ENCODE peak calls at places on chromosomes 13 and 19, in nine cellular contexts. One of them, this sample, is unnamed.

GRCh38 chr13:55214851-55215345 is 1925.8 kb upstream of the PRR20A start:
- DNase-seq in uterus: no peak
- DNase-seq in CD4-positive, alpha-beta T cell: no peak
- DNase-seq in colonic mucosa: no peak
- DNase-seq in kidney epithelial cell: no peak
- DNase-seq in neural crest cell: no peak
- DNase-seq in suprapubic skin: no peak
- DNase-seq in fibroblast of lung: no peak
- DNase-seq in AG04449: no peak
- DNase-seq in this sample: no peak

GRCh38 chr19:2171349-2172145 is 7.8 kb downstream of the DOT1L start:
- DNase-seq in uterus: no peak
- DNase-seq in CD4-positive, alpha-beta T cell: peak
- DNase-seq in colonic mucosa: no peak
- DNase-seq in kidney epithelial cell: no peak
- DNase-seq in neural crest cell: no peak
- DNase-seq in suprapubic skin: no peak
- DNase-seq in fibroblast of lung: peak
- DNase-seq in AG04449: no peak
- DNase-seq in this sample: no peak

GRCh38 chr13:105048685-105049084 is 1486.8 kb downstream of the EFNB2 start:
- DNase-seq in uterus: no peak
- DNase-seq in CD4-positive, alpha-beta T cell: no peak
- DNase-seq in colonic mucosa: no peak
- DNase-seq in kidney epithelial cell: no peak
- DNase-seq in neural crest cell: no peak
- DNase-seq in suprapubic skin: no peak
- DNase-seq in fibroblast of lung: no peak
- DNase-seq in AG04449: no peak
- DNase-seq in this sample: no peak

GRCh38 chr19:7860166-7860901 is 13.9 kb downstream of the PRR36 start:
- DNase-seq in uterus: no peak
- DNase-seq in CD4-positive, alpha-beta T cell: no peak
- DNase-seq in colonic mucosa: no peak
- DNase-seq in kidney epithelial cell: no peak
- DNase-seq in neural crest cell: no peak
- DNase-seq in suprapubic skin: no peak
- DNase-seq in fibroblast of lung: no peak
- DNase-seq in AG04449: no peak
- DNase-seq in this sample: no peak

GRCh38 chr13:47845981-47846380 is 155.1 kb downstream of the SUCLA2 start:
- DNase-seq in uterus: no peak
- DNase-seq in CD4-positive, alpha-beta T cell: no peak
- DNase-seq in colonic mucosa: no peak
- DNase-seq in kidney epithelial cell: no peak
- DNase-seq in neural crest cell: no peak
- DNase-seq in suprapubic skin: no peak
- DNase-seq in fibroblast of lung: no peak
- DNase-seq in AG04449: no peak
- DNase-seq in this sample: no peak

GRCh38 chr19:31274266-31274963 is 74.8 kb downstream of the TSHZ3 start:
- DNase-seq in uterus: no peak
- DNase-seq in CD4-positive, alpha-beta T cell: no peak
- DNase-seq in colonic mucosa: no peak
- DNase-seq in kidney epithelial cell: no peak
- DNase-seq in neural crest cell: no peak
- DNase-seq in suprapubic skin: no peak
- DNase-seq in fibroblast of lung: no peak
- DNase-seq in AG04449: no peak
- DNase-seq in this sample: no peak

GRCh38 chr19:6271251-6271650 is 8.5 kb downstream of the MLLT1 start:
- DNase-seq in uterus: no peak
- DNase-seq in CD4-positive, alpha-beta T cell: no peak
- DNase-seq in colonic mucosa: no peak
- DNase-seq in kidney epithelial cell: no peak
- DNase-seq in neural crest cell: no peak
- DNase-seq in suprapubic skin: no peak
- DNase-seq in fibroblast of lung: peak
- DNase-seq in AG04449: no peak
- DNase-seq in this sample: no peak

GRCh38 chr19:29564574-29565005 is 38.8 kb downstream of the VSTM2B start:
- DNase-seq in uterus: no peak
- DNase-seq in CD4-positive, alpha-beta T cell: no peak
- DNase-seq in colonic mucosa: no peak
- DNase-seq in kidney epithelial cell: no peak
- DNase-seq in neural crest cell: no peak
- DNase-seq in suprapubic skin: peak
- DNase-seq in fibroblast of lung: no peak
- DNase-seq in AG04449: no peak
- DNase-seq in this sample: no peak

GRCh38 chr19:8697671-8698432 is 743 bp downstream of the ACTL9 start:
- DNase-seq in uterus: no peak
- DNase-seq in CD4-positive, alpha-beta T cell: no peak
- DNase-seq in colonic mucosa: no peak
- DNase-seq in kidney epithelial cell: no peak
- DNase-seq in neural crest cell: peak
- DNase-seq in suprapubic skin: no peak
- DNase-seq in fibroblast of lung: no peak
- DNase-seq in AG04449: no peak
- DNase-seq in this sample: no peak

GRCh38 chr13:75135325-75135825 is 346.6 kb downstream of the TBC1D4 start:
- DNase-seq in uterus: no peak
- DNase-seq in CD4-positive, alpha-beta T cell: no peak
- DNase-seq in colonic mucosa: no peak
- DNase-seq in kidney epithelial cell: peak
- DNase-seq in neural crest cell: no peak
- DNase-seq in suprapubic skin: no peak
- DNase-seq in fibroblast of lung: peak
- DNase-seq in AG04449: peak
- DNase-seq in this sample: no peak

GRCh38 chr13:90201676-90202425 is 1145.6 kb upstream of the MIR17HG start:
- DNase-seq in uterus: no peak
- DNase-seq in CD4-positive, alpha-beta T cell: no peak
- DNase-seq in colonic mucosa: no peak
- DNase-seq in kidney epithelial cell: no peak
- DNase-seq in neural crest cell: no peak
- DNase-seq in suprapubic skin: no peak
- DNase-seq in fibroblast of lung: no peak
- DNase-seq in AG04449: no peak
- DNase-seq in this sample: no peak

GRCh38 chr19:1237027-1237659 is 662 bp downstream of the CBARP start:
- DNase-seq in uterus: no peak
- DNase-seq in CD4-positive, alpha-beta T cell: no peak
- DNase-seq in colonic mucosa: peak
- DNase-seq in kidney epithelial cell: no peak
- DNase-seq in neural crest cell: no peak
- DNase-seq in suprapubic skin: no peak
- DNase-seq in fibroblast of lung: no peak
- DNase-seq in AG04449: no peak
- DNase-seq in this sample: no peak

GRCh38 chr13:107734891-107735620 is 480.3 kb downstream of the LIG4 start:
- DNase-seq in uterus: no peak
- DNase-seq in CD4-positive, alpha-beta T cell: no peak
- DNase-seq in colonic mucosa: no peak
- DNase-seq in kidney epithelial cell: no peak
- DNase-seq in neural crest cell: no peak
- DNase-seq in suprapubic skin: no peak
- DNase-seq in fibroblast of lung: peak
- DNase-seq in AG04449: no peak
- DNase-seq in this sample: no peak

GRCh38 chr19:57850553-57851017 is 926 bp downstream of the ZNF587 start:
- DNase-seq in uterus: no peak
- DNase-seq in CD4-positive, alpha-beta T cell: no peak
- DNase-seq in colonic mucosa: peak
- DNase-seq in kidney epithelial cell: peak
- DNase-seq in neural crest cell: no peak
- DNase-seq in suprapubic skin: no peak
- DNase-seq in fibroblast of lung: peak
- DNase-seq in AG04449: no peak
- DNase-seq in this sample: no peak

GRCh38 chr19:55482967-55483671 is 1.9 kb upstream of the NAT14 start:
- DNase-seq in uterus: no peak
- DNase-seq in CD4-positive, alpha-beta T cell: no peak
- DNase-seq in colonic mucosa: no peak
- DNase-seq in kidney epithelial cell: no peak
- DNase-seq in neural crest cell: no peak
- DNase-seq in suprapubic skin: no peak
- DNase-seq in fibroblast of lung: no peak
- DNase-seq in AG04449: no peak
- DNase-seq in this sample: no peak

GRCh38 chr13:110108348-110109139 is 198.4 kb downstream of the COL4A1 start:
- DNase-seq in uterus: peak
- DNase-seq in CD4-positive, alpha-beta T cell: no peak
- DNase-seq in colonic mucosa: peak
- DNase-seq in kidney epithelial cell: peak
- DNase-seq in neural crest cell: peak
- DNase-seq in suprapubic skin: peak
- DNase-seq in fibroblast of lung: peak
- DNase-seq in AG04449: no peak
- DNase-seq in this sample: peak

GRCh38 chr19:2949939-2950285 is 5.1 kb upstream of the ZNF77 start:
- DNase-seq in uterus: peak
- DNase-seq in CD4-positive, alpha-beta T cell: no peak
- DNase-seq in colonic mucosa: no peak
- DNase-seq in kidney epithelial cell: no peak
- DNase-seq in neural crest cell: no peak
- DNase-seq in suprapubic skin: no peak
- DNase-seq in fibroblast of lung: peak
- DNase-seq in AG04449: no peak
- DNase-seq in this sample: no peak

DNA sequence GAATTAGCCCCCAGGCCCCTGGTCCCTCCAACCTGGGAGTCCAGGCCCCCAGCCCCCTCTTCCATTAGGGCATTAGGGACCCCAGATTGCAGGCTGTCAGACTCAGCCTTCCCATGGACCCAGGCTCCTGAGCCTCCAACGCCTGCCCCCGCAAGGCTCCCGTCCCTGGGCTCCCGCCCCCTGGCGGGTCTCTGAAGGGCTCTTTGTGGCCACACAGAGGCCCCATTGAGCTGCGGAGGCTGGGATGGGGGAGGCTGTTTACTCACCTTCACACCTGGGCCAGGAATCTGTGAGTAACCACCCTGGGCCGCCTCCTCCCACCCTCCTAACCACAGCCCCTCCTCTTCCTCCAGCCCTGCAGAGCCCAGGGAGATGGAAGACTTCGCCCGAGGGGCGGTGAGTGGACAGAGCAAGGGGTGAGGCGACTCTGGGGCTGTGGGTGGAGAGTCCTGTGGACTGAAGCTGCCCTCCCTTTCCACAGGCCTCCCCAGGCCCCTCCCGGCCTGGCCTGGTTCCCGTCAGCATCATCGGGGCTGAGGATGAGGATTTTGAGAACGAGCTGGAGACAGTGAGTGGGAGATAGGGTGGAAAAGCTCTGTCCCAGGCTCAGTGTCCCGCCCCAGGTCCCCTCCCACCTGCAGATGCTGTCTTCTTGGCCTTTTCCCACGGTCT is 4.9 kb downstream of the ARHGEF1 start:
- DNase-seq in uterus: no peak
- DNase-seq in CD4-positive, alpha-beta T cell: peak
- DNase-seq in colonic mucosa: peak
- DNase-seq in kidney epithelial cell: peak
- DNase-seq in neural crest cell: no peak
- DNase-seq in suprapubic skin: no peak
- DNase-seq in fibroblast of lung: peak
- DNase-seq in AG04449: no peak
- DNase-seq in this sample: peak
- TF ChIP-seq CTCF in uterus: no peak
- TF ChIP-seq CTCF in CD4-positive, alpha-beta T cell: peak
- TF ChIP-seq CTCF in colonic mucosa: no peak
- TF ChIP-seq CTCF in kidney epithelial cell: peak
- TF ChIP-seq CTCF in neural crest cell: no peak
- TF ChIP-seq CTCF in suprapubic skin: no peak
- TF ChIP-seq CTCF in fibroblast of lung: no peak
- TF ChIP-seq CTCF in AG04449: no peak
- TF ChIP-seq CTCF in this sample: peak

GRCh38 chr19:14405758-14406644 is 13.1 kb downstream of the DDX39A start:
- DNase-seq in uterus: peak
- DNase-seq in CD4-positive, alpha-beta T cell: peak
- DNase-seq in colonic mucosa: peak
- DNase-seq in kidney epithelial cell: no peak
- DNase-seq in neural crest cell: peak
- DNase-seq in suprapubic skin: peak
- DNase-seq in fibroblast of lung: peak
- DNase-seq in AG04449: no peak
- DNase-seq in this sample: peak
- TF ChIP-seq CTCF in uterus: peak
- TF ChIP-seq CTCF in CD4-positive, alpha-beta T cell: peak
- TF ChIP-seq CTCF in colonic mucosa: peak
- TF ChIP-seq CTCF in kidney epithelial cell: peak
- TF ChIP-seq CTCF in neural crest cell: peak
- TF ChIP-seq CTCF in suprapubic skin: peak
- TF ChIP-seq CTCF in fibroblast of lung: peak
- TF ChIP-seq CTCF in AG04449: peak
- TF ChIP-seq CTCF in this sample: peak

GRCh38 chr13:26324294-26324693 is 70.4 kb downstream of the CDK8 start:
- DNase-seq in uterus: no peak
- DNase-seq in CD4-positive, alpha-beta T cell: no peak
- DNase-seq in colonic mucosa: no peak
- DNase-seq in kidney epithelial cell: no peak
- DNase-seq in neural crest cell: no peak
- DNase-seq in suprapubic skin: no peak
- DNase-seq in fibroblast of lung: no peak
- DNase-seq in AG04449: no peak
- DNase-seq in this sample: no peak
- TF ChIP-seq CTCF in uterus: no peak
- TF ChIP-seq CTCF in CD4-positive, alpha-beta T cell: no peak
- TF ChIP-seq CTCF in colonic mucosa: no peak
- TF ChIP-seq CTCF in kidney epithelial cell: no peak
- TF ChIP-seq CTCF in neural crest cell: no peak
- TF ChIP-seq CTCF in suprapubic skin: no peak
- TF ChIP-seq CTCF in fibroblast of lung: no peak
- TF ChIP-seq CTCF in AG04449: no peak
- TF ChIP-seq CTCF in this sample: no peak

GRCh38 chr19:18173572-18174294 is at the start of gene IFI30:
- DNase-seq in uterus: peak
- DNase-seq in CD4-positive, alpha-beta T cell: peak
- DNase-seq in colonic mucosa: peak
- DNase-seq in kidney epithelial cell: no peak
- DNase-seq in neural crest cell: no peak
- DNase-seq in suprapubic skin: no peak
- DNase-seq in fibroblast of lung: no peak
- DNase-seq in AG04449: no peak
- DNase-seq in this sample: no peak

GRCh38 chr19:18172331-18173053 is 1.1 kb upstream of the IFI30 start:
- DNase-seq in uterus: no peak
- DNase-seq in CD4-positive, alpha-beta T cell: no peak
- DNase-seq in colonic mucosa: no peak
- DNase-seq in kidney epithelial cell: no peak
- DNase-seq in neural crest cell: no peak
- DNase-seq in suprapubic skin: no peak
- DNase-seq in fibroblast of lung: no peak
- DNase-seq in AG04449: no peak
- DNase-seq in this sample: no peak

GRCh38 chr19:18173054-18173571 is 500 bp upstream of the IFI30 start:
- DNase-seq in uterus: peak
- DNase-seq in CD4-positive, alpha-beta T cell: no peak
- DNase-seq in colonic mucosa: no peak
- DNase-seq in kidney epithelial cell: no peak
- DNase-seq in neural crest cell: no peak
- DNase-seq in suprapubic skin: no peak
- DNase-seq in fibroblast of lung: no peak
- DNase-seq in AG04449: no peak
- DNase-seq in this sample: no peak

GRCh38 chr19:18176367-18177310 is 3.0 kb downstream of the IFI30 start:
- DNase-seq in uterus: no peak
- DNase-seq in CD4-positive, alpha-beta T cell: no peak
- DNase-seq in colonic mucosa: no peak
- DNase-seq in kidney epithelial cell: no peak
- DNase-seq in neural crest cell: no peak
- DNase-seq in suprapubic skin: no peak
- DNase-seq in fibroblast of lung: no peak
- DNase-seq in AG04449: no peak
- DNase-seq in this sample: no peak

GRCh38 chr19:18174983-18175382 is 1.4 kb downstream of the IFI30 start:
- DNase-seq in uterus: no peak
- DNase-seq in CD4-positive, alpha-beta T cell: no peak
- DNase-seq in colonic mucosa: no peak
- DNase-seq in kidney epithelial cell: no peak
- DNase-seq in neural crest cell: no peak
- DNase-seq in suprapubic skin: no peak
- DNase-seq in fibroblast of lung: no peak
- DNase-seq in AG04449: no peak
- DNase-seq in this sample: no peak
- TF ChIP-seq CTCF in uterus: no peak
- TF ChIP-seq CTCF in CD4-positive, alpha-beta T cell: no peak
- TF ChIP-seq CTCF in colonic mucosa: no peak
- TF ChIP-seq CTCF in kidney epithelial cell: no peak
- TF ChIP-seq CTCF in neural crest cell: no peak
- TF ChIP-seq CTCF in suprapubic skin: no peak
- TF ChIP-seq CTCF in fibroblast of lung: no peak
- TF ChIP-seq CTCF in AG04449: no peak
- TF ChIP-seq CTCF in this sample: no peak